ENCODE peak calls at places on chromosomes 3 and 15, in six cellular contexts. Z is type B pancreatic cell, P is HTR-8/SVneo, R is tibial nerve, F is A172, J is T-cell. L is an unnamed sample.

GRCh38 chr15:39583586-39584265 is 2.8 kb downstream of the THBS1 start:
- DNase-seq in Z (no peak), R (no peak), P (peak), F (peak), J (no peak), L (no peak)

GRCh38 chr3:10552631-10552943 is 47.2 kb upstream of the ATP2B2 start:
- DNase-seq in J (no peak), Z (no peak), R (no peak), F (peak), P (no peak), L (peak)

GRCh38 chr3:133514418-133514817 is 59.1 kb upstream of the CDV3 start:
- DNase-seq in J (no peak), R (no peak), P (no peak), F (no peak), Z (no peak), L (no peak)

GRCh38 chr3:57942872-57943283 is 65.3 kb upstream of the FLNB start:
- DNase-seq in P (no peak), R (no peak), Z (no peak), J (no peak), F (peak), L (no peak)

GRCh38 chr3:128784228-128784627 is 58.2 kb downstream of the RAB7A start:
- DNase-seq in F (no peak), P (peak), Z (no peak), J (peak), R (no peak), L (peak)

GRCh38 chr3:128280466-128281455 is 127.5 kb downstream of the EEFSEC start:
- DNase-seq in F (no peak), P (no peak), J (no peak), R (no peak), Z (no peak), L (peak)

GRCh38 chr15:55031732-55032131 is 165.0 kb downstream of the RSL24D1 start:
- DNase-seq in J (no peak), Z (no peak), F (no peak), P (no peak), R (no peak), L (no peak)

GRCh38 chr3:109005443-109005842 is 51.8 kb upstream of the GUCA1C start:
- DNase-seq in P (no peak), F (no peak), R (no peak), Z (no peak), J (no peak), L (no peak)

GRCh38 chr3:29420106-29420505 is 139.2 kb downstream of the RBMS3 start:
- DNase-seq in Z (no peak), J (no peak), P (peak), F (peak), R (no peak), L (no peak)

GRCh38 chr3:191809326-191809949 is 348.5 kb downstream of the PYDC2 start:
- DNase-seq in R (no peak), P (no peak), F (peak), Z (no peak), J (no peak), L (peak)

GRCh38 chr15:99450896-99451358 is 114.9 kb upstream of the MEF2A start:
- DNase-seq in P (no peak), J (peak), F (no peak), R (peak), Z (no peak), L (no peak)

GRCh38 chr15:55250392-55250791 is 39.2 kb downstream of the RAB27A start:
- DNase-seq in Z (no peak), P (no peak), J (no peak), F (no peak), R (no peak), L (no peak)

GRCh38 chr15:39400821-39401550 is 179.9 kb upstream of the THBS1 start:
- DNase-seq in R (no peak), P (no peak), F (no peak), J (no peak), Z (no peak), L (no peak)

GRCh38 chr15:71588746-71589145 is 221.6 kb upstream of the NR2E3 start:
- DNase-seq in J (no peak), Z (no peak), R (no peak), F (peak), P (peak), L (no peak)

GRCh38 chr3:178308696-178309278 is 227.4 kb upstream of the KCNMB2 start:
- DNase-seq in F (no peak), J (no peak), P (peak), Z (no peak), R (no peak), L (no peak)

GRCh38 chr3:68919000-68919399 is 13.3 kb downstream of the TAFA4 start:
- DNase-seq in R (no peak), J (no peak), Z (no peak), P (peak), F (peak), L (peak)

GRCh38 chr3:42220436-42220835 is 45.5 kb downstream of the CCK start:
- DNase-seq in R (no peak), Z (peak), P (no peak), J (no peak), F (no peak), L (no peak)

GRCh38 chr15:34470091-34470490 is 32.5 kb upstream of the GOLGA8A start:
- DNase-seq in P (no peak), J (no peak), F (peak), Z (no peak), R (no peak), L (no peak)

GRCh38 chr3:123113889-123114450 is 47.1 kb downstream of the PDIA5 start:
- DNase-seq in F (peak), Z (no peak), R (no peak), P (no peak), J (no peak), L (no peak)

GRCh38 chr3:33001889-33002288 is 50.4 kb downstream of the CCR4 start:
- DNase-seq in Z (no peak), F (no peak), R (no peak), P (no peak), J (no peak), L (no peak)

GRCh38 chr3:11532865-11533490 is 110.7 kb downstream of the VGLL4 start:
- DNase-seq in Z (no peak), P (no peak), F (no peak), J (no peak), R (no peak), L (no peak)

GRCh38 chr15:92000709-92001108 is 147.2 kb downstream of the SLCO3A1 start:
- DNase-seq in F (no peak), R (no peak), J (no peak), P (no peak), Z (no peak), L (peak)

GRCh38 chr3:12644297-12644937 is 19.5 kb downstream of the RAF1 start:
- DNase-seq in Z (no peak), P (no peak), F (peak), R (no peak), J (no peak), L (no peak)

L was measured in H1.